ENCODE peak calls at places on chromosomes 2 and 18, in six cellular contexts. Q is endothelial cell of umbilical vein, I is PC-9, P is tibial nerve, N is OCI-LY7, F is psoas muscle. X is an unnamed sample. For H3K9me3, the result is how much of the 10 kb centered on the place peaks cover.

GRCh38 chr18:28999711-29000110 is 822.8 kb upstream of the CDH2 start:
- DNase-seq in Q (no peak), F (no peak), I (no peak), P (no peak), N (no peak), X (no peak)

GRCh38 chr2:95276888-95277245 is 2.6 kb downstream of the PROM2 start:
- DNase-seq in I (no peak), N (no peak), P (no peak), F (peak), Q (no peak), X (no peak)

GRCh38 chr2:19837235-19837766 is 64.5 kb downstream of the TTC32 start:
- DNase-seq in F (no peak), Q (no peak), I (no peak), N (no peak), P (no peak), X (no peak)

GRCh38 chr2:42961385-42961800 is 169.0 kb upstream of the HAAO start:
- DNase-seq in N (peak), Q (peak), F (peak), I (no peak), P (peak), X (peak)

GRCh38 chr2:54942373-54942772 is 107.9 kb downstream of the RTN4 start:
- DNase-seq in I (no peak), Q (no peak), N (no peak), P (no peak), F (no peak), X (no peak)

GRCh38 chr18:50707841-50708240 is 112.0 kb downstream of the MRO start:
- DNase-seq in P (no peak), I (no peak), N (no peak), F (no peak), Q (no peak), X (no peak)

GRCh38 chr2:145161656-145162055 is 641.7 kb upstream of the ZEB2 start:
- DNase-seq in Q (no peak), F (no peak), I (no peak), N (no peak), P (no peak), X (no peak)

GRCh38 chr18:23228102-23229051 is 93.1 kb downstream of the CABLES1 start:
- DNase-seq in I (no peak), F (no peak), P (no peak), Q (peak), N (peak), X (no peak)

GRCh38 chr2:14324308-14324707 is 308.2 kb upstream of the LRATD1 start:
- DNase-seq in N (no peak), F (no peak), I (no peak), Q (no peak), P (no peak), X (no peak)

GRCh38 chr2:37456479-37456878 is 112.0 kb downstream of the QPCT start:
- DNase-seq in N (peak), P (no peak), Q (peak), F (peak), I (no peak), X (no peak)

GRCh38 chr2:31008571-31009114 is 129.6 kb downstream of the GALNT14 start:
- DNase-seq in I (no peak), N (no peak), F (no peak), P (no peak), Q (no peak), X (no peak)

GRCh38 chr2:56985609-56986008 is 801.8 kb downstream of the CCDC85A start:
- DNase-seq in Q (no peak), F (no peak), N (no peak), I (no peak), P (no peak), X (no peak)

GRCh38 chr18:9707381-9708056 is 582 bp upstream of the RAB31 start:
- DNase-seq in Q (peak), N (no peak), F (no peak), I (no peak), P (no peak), X (no peak)

GRCh38 chr2:85846411-85846810 is 42.4 kb downstream of the ST3GAL5 start:
- DNase-seq in Q (no peak), P (no peak), F (no peak), I (no peak), N (no peak), X (no peak)

GRCh38 chr18:28735731-28736130 is 558.8 kb upstream of the CDH2 start:
- DNase-seq in I (no peak), P (no peak), Q (peak), F (no peak), N (no peak), X (no peak)

GRCh38 chr2:73897240-73897583 is 4.4 kb downstream of the ACTG2 start:
- DNase-seq in Q (no peak), N (no peak), I (no peak), P (no peak), F (no peak), X (no peak)

GRCh38 chr2:29114841-29115609 is at the start of gene CLIP4:
- DNase-seq in I (no peak), Q (peak), P (peak), N (no peak), F (peak), X (no peak)

GRCh38 chr2:19848029-19848750 is 53.6 kb downstream of the TTC32 start:
- DNase-seq in P (no peak), F (no peak), Q (no peak), I (no peak), N (no peak), X (no peak)

GRCh38 chr2:122692400-122693083 is 937.1 kb downstream of the TSN start:
- DNase-seq in N (no peak), Q (no peak), F (no peak), P (no peak), I (no peak), X (no peak)

GRCh38 chr2:128638741-128639477 is 320.2 kb upstream of the HS6ST1 start:
- DNase-seq in F (no peak), I (peak), P (no peak), Q (no peak), N (no peak), X (no peak)

GRCh38 chr2:143974262-143974661 is 545.7 kb downstream of the ZEB2 start:
- DNase-seq in Q (no peak), N (no peak), I (no peak), P (no peak), F (no peak), X (no peak)

GRCh38 chr2:40511661-40512213 is 59.8 kb upstream of the SLC8A1 start:
- DNase-seq in F (peak), N (no peak), P (no peak), Q (peak), I (no peak), X (no peak)

GRCh38 chr2:133516405-133517028 is 51.7 kb downstream of the NCKAP5 start:
- DNase-seq in P (no peak), F (no peak), I (no peak), N (no peak), Q (no peak), X (no peak)

GRCh38 chr2:232418466-232419244 is 12.0 kb downstream of the ALPG start:
- DNase-seq in Q (no peak), P (no peak), I (no peak), F (no peak), N (no peak), X (no peak)

GRCh38 chr2:200189964-200190363 is 116.5 kb upstream of the SPATS2L start:
- DNase-seq in F (no peak), N (no peak), I (no peak), Q (no peak), P (no peak), X (no peak)

GRCh38 chr2:135451966-135452365 is 79.1 kb downstream of the ZRANB3 start:
- DNase-seq in F (no peak), N (no peak), Q (no peak), P (no peak), I (no peak), X (no peak)

GRCh38 chr2:135456431-135456830 is 74.6 kb downstream of the ZRANB3 start:
- DNase-seq in N (no peak), P (no peak), F (no peak), Q (no peak), I (no peak), X (no peak)

GRCh38 chr2:135456835-135457234 is 74.2 kb downstream of the ZRANB3 start:
- DNase-seq in I (no peak), Q (no peak), F (no peak), P (no peak), N (no peak), X (no peak)

GRCh38 chr2:135457279-135457678 is 73.7 kb downstream of the ZRANB3 start:
- DNase-seq in N (no peak), I (no peak), F (no peak), P (no peak), Q (no peak), X (no peak)

DNA sequence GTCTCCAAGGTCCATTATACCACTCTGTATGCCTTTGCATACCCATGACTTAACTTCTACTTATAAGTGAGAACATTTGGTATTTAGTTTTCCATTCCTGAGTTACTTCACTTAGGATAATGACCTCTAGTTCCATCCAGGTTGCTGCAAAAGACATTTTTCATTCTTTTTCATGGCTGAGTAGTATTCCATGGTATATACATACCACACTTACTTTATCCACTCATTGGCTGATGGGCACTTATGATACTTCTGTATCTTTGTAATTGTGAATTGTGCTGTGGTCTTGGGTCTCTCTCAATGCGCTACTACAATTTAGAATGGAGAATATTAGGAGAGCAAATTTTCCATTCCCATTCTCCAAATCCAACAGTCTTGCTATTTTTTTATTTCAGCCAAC is 76.4 kb downstream of the ZRANB3 start:
- DNase-seq in P (no peak), F (no peak), Q (no peak), N (no peak), I (no peak), X (no peak)
- H3K9me3 ChIP-seq in P (under half), F (under half), Q (under half), N (under half), I (under half), X (under half)

GRCh38 chr2:64913357-64913869 is 75.8 kb upstream of the SLC1A4 start:
- DNase-seq in N (peak), F (no peak), I (peak), Q (no peak), P (no peak), X (no peak)
- TF ChIP-seq CTCF in N (peak), F (no peak), I (peak), Q (no peak), P (no peak), X (no peak)

GRCh38 chr18:58438161-58438983 is 190.5 kb downstream of the ALPK2 start:
- DNase-seq in F (no peak), P (no peak), N (peak), I (no peak), Q (no peak), X (no peak)
- H3K4me3 ChIP-seq in F (peak), P (peak), N (peak), I (no peak), Q (no peak), X (peak)

GRCh38 chr2:3062476-3063260 is 314.9 kb downstream of the EIPR1 start:
- DNase-seq in Q (no peak), P (no peak), I (no peak), F (no peak), N (no peak), X (no peak)
- H3K9me3 ChIP-seq in Q (under half), P (under half), I (under half), F (under half), N (under half), X (under half)

GRCh38 chr2:194559964-194560363 is 1097.1 kb upstream of the SLC39A10 start:
- DNase-seq in F (no peak), I (no peak), N (no peak), Q (no peak), P (no peak), X (no peak)
- TF ChIP-seq CTCF in F (no peak), I (no peak), N (peak), Q (no peak), P (no peak), X (no peak)

GRCh38 chr18:55997156-55997561 is 409.2 kb upstream of the TCF4 start:
- DNase-seq in Q (no peak), N (no peak), P (no peak), F (no peak), I (no peak), X (no peak)
- H3K4me3 ChIP-seq in Q (no peak), N (no peak), P (no peak), F (no peak), I (no peak), X (no peak)